ENCODE peak calls at places on chromosomes 7 and 10, in eight cellular contexts. H, B, W, S, U, N, C and I are unnamed samples.

GRCh38 chr7:135716677-135717238 is 11.2 kb downstream of the SLC13A4 start:
- DNase-seq in H (no peak), B (peak), W (no peak), S (no peak), U (peak), N (no peak), C (peak), I (no peak)

GRCh38 chr10:77563638-77564270 is 73.9 kb downstream of the KCNMA1 start:
- DNase-seq in H (no peak), B (no peak), W (no peak), S (no peak), U (no peak), N (no peak), C (no peak), I (no peak)

GRCh38 chr10:100025528-100026070 is 15.9 kb upstream of the DNMBP start:
- DNase-seq in H (no peak), B (no peak), W (no peak), S (no peak), U (no peak), N (no peak), C (no peak), I (no peak)

GRCh38 chr7:46927131-46927810 is 654.6 kb downstream of the TNS3 start:
- DNase-seq in H (no peak), B (no peak), W (no peak), S (no peak), U (no peak), N (no peak), C (peak), I (no peak)

GRCh38 chr10:90577569-90577968 is 280.3 kb downstream of the HTR7 start:
- DNase-seq in H (no peak), B (no peak), W (no peak), S (no peak), U (no peak), N (no peak), C (no peak), I (no peak)

GRCh38 chr7:29332027-29332806 is 137.6 kb downstream of the CHN2 start:
- DNase-seq in H (no peak), B (no peak), W (no peak), S (no peak), U (no peak), N (no peak), C (no peak), I (no peak)

GRCh38 chr7:107890493-107890961 is 456 bp upstream of the DLD start:
- DNase-seq in H (no peak), B (no peak), W (no peak), S (no peak), U (no peak), N (no peak), C (no peak), I (peak)

GRCh38 chr10:3399756-3400155 is 227.2 kb upstream of the PITRM1 start:
- DNase-seq in H (no peak), B (no peak), W (no peak), S (no peak), U (peak), N (no peak), C (peak), I (no peak)

GRCh38 chr7:98221611-98222532 is 10.6 kb downstream of the BHLHA15 start:
- DNase-seq in H (no peak), B (no peak), W (no peak), S (peak), U (no peak), N (no peak), C (no peak), I (no peak)

GRCh38 chr7:116527521-116527920 is 2.7 kb downstream of the CAV1 start:
- DNase-seq in H (no peak), B (no peak), W (no peak), S (no peak), U (peak), N (no peak), C (peak), I (no peak)

GRCh38 chr7:101740981-101741725 is 76.3 kb upstream of the CUX1 start:
- DNase-seq in H (no peak), B (no peak), W (no peak), S (no peak), U (no peak), N (no peak), C (no peak), I (peak)

GRCh38 chr7:129617607-129618006 is 6.1 kb downstream of the NRF1 start:
- DNase-seq in H (no peak), B (no peak), W (no peak), S (no peak), U (peak), N (no peak), C (no peak), I (no peak)

GRCh38 chr10:78700413-78700812 is 368.4 kb upstream of the ZMIZ1 start:
- DNase-seq in H (no peak), B (no peak), W (no peak), S (no peak), U (peak), N (no peak), C (peak), I (no peak)

GRCh38 chr10:52063159-52063558 is 250.9 kb upstream of the DKK1 start:
- DNase-seq in H (no peak), B (no peak), W (no peak), S (no peak), U (no peak), N (no peak), C (no peak), I (no peak)

GRCh38 chr7:14892961-14893360 is 9.6 kb downstream of the DGKB start:
- DNase-seq in H (no peak), B (no peak), W (no peak), S (no peak), U (no peak), N (no peak), C (peak), I (no peak)

GRCh38 chr7:89247207-89247606 is 451.7 kb upstream of the TEX47 start:
- DNase-seq in H (no peak), B (no peak), W (no peak), S (no peak), U (no peak), N (no peak), C (no peak), I (no peak)

GRCh38 chr10:27600915-27601314 is 96.8 kb downstream of the RAB18 start:
- DNase-seq in H (no peak), B (no peak), W (no peak), S (no peak), U (no peak), N (no peak), C (no peak), I (no peak)

GRCh38 chr10:119633538-119634218 is 17.5 kb upstream of the BAG3 start:
- DNase-seq in H (no peak), B (no peak), W (no peak), S (no peak), U (no peak), N (no peak), C (no peak), I (no peak)

GRCh38 chr10:12221323-12222298 is 25.6 kb downstream of the CDC123 start:
- DNase-seq in H (peak), B (no peak), W (peak), S (no peak), U (peak), N (no peak), C (peak), I (no peak)

GRCh38 chr7:12619461-12620069 is 49.0 kb downstream of the SCIN start:
- DNase-seq in H (no peak), B (no peak), W (no peak), S (no peak), U (no peak), N (no peak), C (no peak), I (no peak)

GRCh38 chr10:44552716-44553115 is 167.8 kb upstream of the CXCL12 start:
- DNase-seq in H (no peak), B (no peak), W (no peak), S (no peak), U (no peak), N (no peak), C (no peak), I (no peak)

GRCh38 chr7:83524286-83525075 is 124.5 kb downstream of the SEMA3E start:
- DNase-seq in H (peak), B (no peak), W (no peak), S (no peak), U (peak), N (no peak), C (peak), I (no peak)

GRCh38 chr7:76300210-76300731 is 2.2 kb upstream of the HSPB1 start:
- DNase-seq in H (peak), B (no peak), W (no peak), S (no peak), U (peak), N (no peak), C (peak), I (no peak)

GRCh38 chr10:111142082-111142481 is 65.3 kb downstream of the ADRA2A start:
- DNase-seq in H (no peak), B (no peak), W (peak), S (no peak), U (no peak), N (no peak), C (no peak), I (no peak)

GRCh38 chr10:58587676-58588075 is 75.0 kb downstream of the BICC1 start:
- DNase-seq in H (no peak), B (no peak), W (no peak), S (no peak), U (no peak), N (no peak), C (peak), I (no peak)

DNA sequence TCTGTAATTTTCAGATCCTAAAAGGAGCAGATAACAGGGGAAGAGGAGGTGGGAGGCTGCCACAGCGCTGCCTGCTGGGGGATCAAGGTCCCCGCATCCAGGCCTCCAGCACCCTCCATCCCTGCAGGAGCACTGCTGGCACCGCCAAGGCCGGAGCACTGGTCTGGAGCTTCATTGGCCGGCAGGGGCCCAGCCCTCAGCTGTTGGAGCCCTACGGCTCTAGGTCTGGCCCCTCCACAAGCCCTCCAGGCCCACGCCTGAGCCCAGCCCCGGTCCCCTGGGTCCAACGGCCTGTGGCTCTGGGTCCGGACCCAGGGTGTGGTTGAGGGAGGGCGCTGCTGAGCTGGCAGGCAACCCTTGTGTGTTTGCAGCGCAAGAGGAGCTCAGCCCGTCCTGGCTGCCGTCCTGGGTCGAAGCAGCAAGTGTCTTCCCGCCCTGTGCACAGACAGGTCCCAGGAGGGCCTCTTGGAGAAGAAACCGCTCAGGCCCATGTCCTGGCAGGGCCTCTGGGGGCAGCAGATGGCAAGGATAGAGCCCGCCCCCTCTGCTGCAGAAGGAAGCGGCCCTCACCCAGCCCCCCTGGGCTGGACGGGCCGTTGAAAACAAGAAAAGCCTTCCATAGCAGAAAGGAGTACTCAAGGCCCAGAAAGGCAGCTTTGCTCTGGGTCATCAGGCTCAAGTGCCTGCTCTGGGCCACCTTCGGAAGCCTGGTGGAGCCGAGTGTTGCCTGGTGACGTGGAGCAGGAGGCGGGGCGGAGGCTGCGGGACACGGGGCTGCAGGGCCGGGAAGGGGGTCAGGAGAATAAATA is 54.3 kb upstream of the TNRC18 start:
- DNase-seq in H (no peak), B (no peak), W (peak), S (no peak), U (no peak), N (peak), C (no peak), I (peak)
- TF ChIP-seq CTCF in H (no peak), B (peak), W (peak), S (peak), U (peak), N (peak), C (peak), I (no peak)

GRCh38 chr10:36886303-36886891 is 239.0 kb upstream of the ANKRD30A start:
- DNase-seq in H (no peak), B (no peak), W (no peak), S (no peak), U (no peak), N (no peak), C (no peak), I (no peak)

GRCh38 chr10:36885746-36886145 is 239.7 kb upstream of the ANKRD30A start:
- DNase-seq in H (no peak), B (no peak), W (no peak), S (no peak), U (no peak), N (no peak), C (no peak), I (no peak)

DNA sequence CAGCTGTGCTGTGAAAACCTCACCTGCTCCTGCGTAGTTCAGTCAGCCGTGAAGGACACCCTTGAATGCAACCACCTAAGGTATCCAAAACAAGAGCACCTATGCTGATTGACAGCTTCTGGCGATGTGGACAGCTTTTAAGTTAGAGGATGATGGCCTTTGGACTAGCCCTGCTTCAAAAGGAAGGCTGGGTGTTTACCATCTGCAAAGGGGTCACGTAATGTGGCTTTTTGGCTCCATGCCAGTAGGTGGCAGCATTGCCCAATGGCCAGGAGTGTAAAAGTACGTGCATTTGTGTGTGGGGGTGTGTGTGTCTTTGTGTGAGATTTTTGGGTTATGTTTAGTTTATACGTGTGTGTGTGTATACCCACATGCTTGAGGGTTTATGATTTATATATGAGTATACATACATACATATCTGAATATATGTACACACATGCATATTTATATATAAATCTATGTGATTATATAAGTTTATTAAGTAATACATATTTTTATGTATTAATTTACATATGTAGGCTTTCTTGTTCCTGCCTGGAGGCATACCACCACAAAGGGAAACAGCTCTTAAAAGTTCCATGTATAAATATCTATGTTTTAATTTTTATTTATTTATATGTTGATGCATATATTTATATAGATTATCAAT is 236.3 kb upstream of the ANKRD30A start:
- DNase-seq in H (peak), B (no peak), W (peak), S (no peak), U (peak), N (peak), C (peak), I (peak)
- TF ChIP-seq CTCF in H (peak), B (no peak), W (peak), S (no peak), U (peak), N (peak), C (peak), I (peak)

GRCh38 chr7:155405399-155406318 is 52.3 kb upstream of the EN2 start:
- DNase-seq in H (no peak), B (no peak), W (peak), S (no peak), U (no peak), N (no peak), C (no peak), I (peak)
- TF ChIP-seq CTCF in H (no peak), B (no peak), W (peak), S (no peak), U (no peak), N (peak), C (no peak), I (no peak)

DNA sequence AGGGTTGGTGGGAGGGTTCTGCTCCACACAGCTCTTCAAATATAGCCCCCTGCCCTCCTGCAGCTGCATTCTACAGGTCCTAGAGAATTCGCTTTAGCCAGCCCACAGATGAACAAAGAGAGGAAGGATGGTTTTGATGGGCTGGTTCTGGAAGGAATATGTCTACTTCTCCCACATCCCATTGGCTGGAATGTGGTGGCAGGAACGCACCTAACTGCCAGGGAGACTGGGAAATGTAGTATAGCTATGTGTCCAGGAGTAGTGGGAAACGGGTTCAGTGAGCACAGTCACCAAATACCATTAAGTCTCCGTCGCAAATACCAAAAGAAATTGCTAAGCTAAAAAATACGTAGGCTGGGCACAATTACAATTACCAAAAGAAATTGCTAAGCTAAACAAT is 7.3 kb upstream of the PTER start:
- DNase-seq in H (no peak), B (no peak), W (no peak), S (no peak), U (no peak), N (no peak), C (no peak), I (no peak)
- TF ChIP-seq CTCF in H (no peak), B (no peak), W (no peak), S (no peak), U (no peak), N (no peak), C (no peak), I (no peak)